ENCODE peak calls at places on chromosome 17, in four cellular contexts. One of them, this sample, is unnamed.

GRCh38 chr17:77735341-77736206 is 222.9 kb upstream of the TNRC6C start:
- DNase-seq in IMR-90: no peak
- DNase-seq in K562: peak
- DNase-seq in GM12878: no peak
- DNase-seq in this sample: no peak

GRCh38 chr17:42833771-42834422 is 700 bp downstream of the PSME3 start:
- DNase-seq in IMR-90: no peak
- DNase-seq in K562: peak
- DNase-seq in GM12878: no peak
- DNase-seq in this sample: no peak

GRCh38 chr17:32319548-32319905 is 22.4 kb downstream of the C17orf75 start:
- DNase-seq in IMR-90: peak
- DNase-seq in K562: peak
- DNase-seq in GM12878: peak
- DNase-seq in this sample: peak

GRCh38 chr17:43517615-43518386 is 28.3 kb downstream of the ETV4 start:
- DNase-seq in IMR-90: peak
- DNase-seq in K562: no peak
- DNase-seq in GM12878: peak
- DNase-seq in this sample: no peak

GRCh38 chr17:77462101-77462500 is 321.3 kb downstream of the SEC14L1 start:
- DNase-seq in IMR-90: no peak
- DNase-seq in K562: no peak
- DNase-seq in GM12878: peak
- DNase-seq in this sample: no peak

GRCh38 chr17:385195-385835 is 32.7 kb upstream of the RPH3AL start:
- DNase-seq in IMR-90: no peak
- DNase-seq in K562: no peak
- DNase-seq in GM12878: no peak
- DNase-seq in this sample: peak

GRCh38 chr17:83195330-83196087 is 116.1 kb downstream of the METRNL start:
- DNase-seq in IMR-90: no peak
- DNase-seq in K562: no peak
- DNase-seq in GM12878: no peak
- DNase-seq in this sample: no peak

GRCh38 chr17:19877546-19877945 is 9.8 kb upstream of the ULK2 start:
- DNase-seq in IMR-90: no peak
- DNase-seq in K562: no peak
- DNase-seq in GM12878: no peak
- DNase-seq in this sample: no peak

GRCh38 chr17:43908111-43908721 is 880 bp upstream of the MPP2 start:
- DNase-seq in IMR-90: peak
- DNase-seq in K562: peak
- DNase-seq in GM12878: no peak
- DNase-seq in this sample: peak

GRCh38 chr17:69715656-69716055 is 301.2 kb downstream of the MAP2K6 start:
- DNase-seq in IMR-90: no peak
- DNase-seq in K562: no peak
- DNase-seq in GM12878: no peak
- DNase-seq in this sample: no peak

GRCh38 chr17:69719474-69720048 is 305.1 kb downstream of the MAP2K6 start:
- DNase-seq in IMR-90: no peak
- DNase-seq in K562: no peak
- DNase-seq in GM12878: no peak
- DNase-seq in this sample: no peak

GRCh38 chr17:69717214-69717613 is 302.7 kb downstream of the MAP2K6 start:
- DNase-seq in IMR-90: no peak
- DNase-seq in K562: no peak
- DNase-seq in GM12878: no peak
- DNase-seq in this sample: no peak

GRCh38 chr17:69716571-69716970 is 302.1 kb downstream of the MAP2K6 start:
- DNase-seq in IMR-90: no peak
- DNase-seq in K562: no peak
- DNase-seq in GM12878: no peak
- DNase-seq in this sample: no peak

DNA sequence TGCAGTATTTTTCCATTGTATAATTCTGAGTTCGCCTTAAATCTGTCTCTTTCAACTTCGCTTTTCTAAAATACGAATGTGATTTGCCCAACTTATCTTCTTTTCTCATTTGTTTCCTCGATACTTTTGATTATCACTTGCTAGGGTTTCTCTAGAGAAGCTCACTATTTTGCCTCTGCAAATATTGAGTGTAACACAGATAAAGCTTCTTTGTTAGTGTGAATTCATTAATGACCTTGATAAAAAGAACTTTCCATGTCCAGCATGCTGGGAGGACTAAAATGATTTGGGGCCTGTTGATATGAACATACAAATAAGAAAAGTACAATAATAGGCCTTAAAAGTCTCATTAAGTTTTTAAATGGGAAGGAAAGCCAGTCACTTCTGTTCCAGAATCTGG is 303.3 kb downstream of the MAP2K6 start:
- DNase-seq in IMR-90: no peak
- DNase-seq in K562: no peak
- DNase-seq in GM12878: no peak
- DNase-seq in this sample: no peak
- TF ChIP-seq ELK1 in IMR-90: no peak
- TF ChIP-seq ELK1 in K562: no peak
- TF ChIP-seq ELK1 in GM12878: no peak
- TF ChIP-seq ELK1 in this sample: no peak

GRCh38 chr17:15279011-15279477 is 13.9 kb upstream of the PMP22 start:
- DNase-seq in IMR-90: peak
- DNase-seq in K562: peak
- DNase-seq in GM12878: no peak
- DNase-seq in this sample: peak
- TF ChIP-seq RFX5 in IMR-90: no peak
- TF ChIP-seq RFX5 in K562: no peak
- TF ChIP-seq RFX5 in GM12878: no peak
- TF ChIP-seq RFX5 in this sample: no peak

GRCh38 chr17:10022416-10022815 is 117.3 kb upstream of the RCVRN start:
- DNase-seq in IMR-90: no peak
- DNase-seq in K562: no peak
- DNase-seq in GM12878: no peak
- DNase-seq in this sample: no peak
- TF ChIP-seq ELK1 in IMR-90: no peak
- TF ChIP-seq ELK1 in K562: no peak
- TF ChIP-seq ELK1 in GM12878: no peak
- TF ChIP-seq ELK1 in this sample: no peak

GRCh38 chr17:50487213-50488096 is 8.8 kb downstream of the RSAD1 start:
- DNase-seq in IMR-90: peak
- DNase-seq in K562: no peak
- DNase-seq in GM12878: no peak
- DNase-seq in this sample: no peak
- TF ChIP-seq RFX5 in IMR-90: no peak
- TF ChIP-seq RFX5 in K562: no peak
- TF ChIP-seq RFX5 in GM12878: no peak
- TF ChIP-seq RFX5 in this sample: no peak

DNA sequence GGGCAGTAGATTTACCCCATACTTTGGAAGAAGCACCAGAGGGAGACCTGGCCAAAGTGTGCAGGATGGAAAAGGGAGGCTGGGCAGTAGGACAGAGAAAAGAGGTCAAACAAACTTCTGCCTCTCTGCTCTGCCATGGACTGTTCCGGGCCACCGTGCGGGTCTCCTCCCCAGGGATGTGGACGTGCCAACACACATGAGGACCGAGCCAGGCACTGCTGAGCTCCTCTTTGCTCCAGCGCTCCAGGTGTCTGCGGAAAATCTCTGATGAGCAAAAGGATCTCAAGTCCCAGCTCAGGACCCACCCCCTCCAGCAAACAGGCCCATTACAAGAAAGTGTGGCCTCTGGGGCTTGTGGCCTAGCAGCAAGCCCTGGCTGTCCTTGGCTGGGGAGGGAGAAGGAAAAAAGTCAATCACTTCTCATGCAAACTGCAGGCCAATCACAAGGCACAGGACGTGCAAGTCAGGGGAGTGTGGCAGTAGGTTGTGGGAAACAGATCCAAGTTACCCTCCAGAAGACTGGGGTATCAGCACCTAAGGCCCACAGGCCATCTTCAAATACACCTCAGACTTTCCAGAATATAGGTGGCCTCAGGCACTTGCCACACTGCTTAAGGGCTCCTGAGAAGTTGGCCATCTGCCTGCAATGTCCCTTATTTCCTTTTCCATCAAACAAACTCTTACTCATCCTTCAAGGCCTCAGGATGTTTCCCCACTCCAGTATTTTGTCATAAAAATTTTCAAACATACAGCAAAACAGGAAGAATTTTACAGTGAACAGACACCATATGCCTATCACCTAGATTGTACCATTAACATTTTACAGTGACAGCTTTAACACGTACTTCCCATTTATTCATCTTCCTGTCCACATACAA is 35.9 kb upstream of the SREBF1 start:
- DNase-seq in IMR-90: peak
- DNase-seq in K562: no peak
- DNase-seq in GM12878: no peak
- DNase-seq in this sample: no peak
- TF ChIP-seq ELK1 in IMR-90: no peak
- TF ChIP-seq ELK1 in K562: no peak
- TF ChIP-seq ELK1 in GM12878: no peak
- TF ChIP-seq ELK1 in this sample: no peak

DNA sequence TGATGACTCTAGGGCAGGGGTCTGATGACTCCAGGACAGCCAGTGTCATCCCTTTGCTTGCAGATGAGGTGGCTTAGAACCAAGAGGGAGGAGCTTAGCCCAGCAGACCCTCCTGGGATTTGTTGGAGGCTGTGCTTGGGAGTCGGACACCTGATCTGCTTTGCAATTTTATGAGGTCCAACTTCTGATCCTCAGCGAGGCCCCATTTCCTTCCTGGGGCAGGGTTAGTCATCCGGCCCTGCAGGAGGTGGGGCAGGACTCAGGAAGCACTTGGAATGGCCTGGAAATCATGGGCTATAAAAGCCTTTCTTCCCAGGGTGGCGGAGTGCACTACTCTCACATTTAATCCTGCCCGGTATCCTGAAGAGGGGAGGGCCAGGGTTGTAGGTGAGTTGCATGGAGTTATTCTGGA is 168.5 kb downstream of the MSI2 start:
- DNase-seq in IMR-90: peak
- DNase-seq in K562: no peak
- DNase-seq in GM12878: no peak
- DNase-seq in this sample: no peak
- TF ChIP-seq RFX5 in IMR-90: no peak
- TF ChIP-seq RFX5 in K562: no peak
- TF ChIP-seq RFX5 in GM12878: no peak
- TF ChIP-seq RFX5 in this sample: no peak

GRCh38 chr17:17874478-17874877 is 37.7 kb upstream of the SREBF1 start:
- DNase-seq in IMR-90: peak
- DNase-seq in K562: no peak
- DNase-seq in GM12878: no peak
- DNase-seq in this sample: peak
- TF ChIP-seq ELK1 in IMR-90: no peak
- TF ChIP-seq ELK1 in K562: no peak
- TF ChIP-seq ELK1 in GM12878: no peak
- TF ChIP-seq ELK1 in this sample: no peak

GRCh38 chr17:73293031-73293430 is 18.8 kb downstream of the CDC42EP4 start:
- DNase-seq in IMR-90: no peak
- DNase-seq in K562: no peak
- DNase-seq in GM12878: no peak
- DNase-seq in this sample: no peak

GRCh38 chr17:73290399-73291259 is 21.2 kb downstream of the CDC42EP4 start:
- DNase-seq in IMR-90: no peak
- DNase-seq in K562: no peak
- DNase-seq in GM12878: no peak
- DNase-seq in this sample: no peak

GRCh38 chr17:73291260-73291801 is 20.5 kb downstream of the CDC42EP4 start:
- DNase-seq in IMR-90: peak
- DNase-seq in K562: peak
- DNase-seq in GM12878: peak
- DNase-seq in this sample: peak

GRCh38 chr17:73292031-73292531 is 19.7 kb downstream of the CDC42EP4 start:
- DNase-seq in IMR-90: peak
- DNase-seq in K562: peak
- DNase-seq in GM12878: no peak
- DNase-seq in this sample: peak

DNA sequence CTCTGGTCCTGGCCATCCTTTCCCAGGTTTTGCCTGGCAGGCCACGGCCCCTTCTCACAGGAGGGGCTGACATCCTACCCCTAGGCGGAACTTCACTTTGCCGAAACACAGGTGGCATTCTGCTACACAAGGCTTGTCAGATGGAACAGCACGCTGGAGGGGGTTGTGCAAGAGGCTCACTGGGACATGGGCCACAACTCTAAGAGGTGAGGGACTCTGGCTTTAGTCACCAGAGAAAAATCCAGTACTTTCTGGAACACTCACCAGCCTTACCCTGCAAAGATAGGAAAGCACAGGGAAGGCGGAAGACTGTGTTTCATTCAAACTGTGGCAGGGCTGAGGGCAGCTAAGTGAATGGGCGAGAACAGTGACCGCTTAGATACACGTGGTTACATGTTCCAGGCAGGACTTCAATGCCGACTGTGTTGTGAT is 18.3 kb downstream of the CDC42EP4 start:
- DNase-seq in IMR-90: peak
- DNase-seq in K562: no peak
- DNase-seq in GM12878: no peak
- DNase-seq in this sample: peak
- TF ChIP-seq RFX5 in IMR-90: no peak
- TF ChIP-seq RFX5 in K562: no peak
- TF ChIP-seq RFX5 in GM12878: no peak
- TF ChIP-seq RFX5 in this sample: no peak

DNA sequence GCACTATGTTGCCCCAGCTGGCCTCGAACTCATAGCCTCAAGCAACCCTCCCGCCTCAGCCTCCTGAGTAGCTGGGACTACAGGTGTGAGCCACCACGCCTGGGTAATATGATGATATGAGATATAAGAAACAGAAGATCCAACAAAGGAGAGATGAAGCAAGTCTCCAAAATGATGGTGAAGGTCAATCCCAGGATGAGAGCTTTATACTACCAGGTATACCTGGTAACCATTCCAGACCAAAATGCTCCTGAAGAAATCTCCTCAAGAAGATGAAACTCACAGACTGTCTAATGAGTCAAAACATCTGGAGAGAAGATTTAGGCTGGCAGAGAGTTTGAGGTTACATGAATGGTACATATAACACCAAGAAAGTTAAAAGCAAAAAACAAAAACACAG is 24.5 kb downstream of the INTS2 start:
- DNase-seq in IMR-90: no peak
- DNase-seq in K562: no peak
- DNase-seq in GM12878: no peak
- DNase-seq in this sample: no peak
- TF ChIP-seq ELK1 in IMR-90: no peak
- TF ChIP-seq ELK1 in K562: no peak
- TF ChIP-seq ELK1 in GM12878: no peak
- TF ChIP-seq ELK1 in this sample: no peak

This sample was measured in A549.